ENCODE peak calls at places on chromosomes 13 and 19, in seven cellular contexts. E, J, R, L, Z, P and S are unnamed samples.

GRCh38 chr19:19345232-19345631 is 24.6 kb downstream of the MAU2 start:
- DNase-seq in E (no peak), J (no peak), R (no peak), L (no peak), Z (no peak), P (no peak), S (no peak)

GRCh38 chr19:48190288-48191284 is 20.1 kb downstream of the ZSWIM9 start:
- DNase-seq in E (no peak), J (no peak), R (peak; percentile 99), L (peak; percentile 97), Z (peak; percentile 56), P (peak; percentile 82), S (peak; percentile 50)

GRCh38 chr13:59780058-59780457 is 383.7 kb downstream of the DIAPH3 start:
- DNase-seq in E (no peak), J (no peak), R (peak; percentile 39), L (peak; percentile 47), Z (no peak), P (no peak), S (no peak)

GRCh38 chr13:69580255-69580654 is 527.4 kb upstream of the ATXN8OS start:
- DNase-seq in E (no peak), J (no peak), R (peak; percentile 80), L (peak; percentile 1), Z (no peak), P (no peak), S (no peak)

GRCh38 chr19:6514926-6515325 is 12.8 kb upstream of the TUBB4A start:
- DNase-seq in E (no peak), J (no peak), R (no peak), L (no peak), Z (no peak), P (no peak), S (no peak)

GRCh38 chr19:41887711-41888382 is 4.9 kb downstream of the ARHGEF1 start:
- DNase-seq in E (peak; percentile 93), J (peak; percentile 93), R (peak; percentile 99), L (peak; percentile 95), Z (no peak), P (peak; percentile 56), S (peak; percentile 93)

GRCh38 chr13:108780706-108781105 is 151.3 kb downstream of the MYO16 start:
- DNase-seq in E (no peak), J (no peak), R (no peak), L (peak; percentile 10), Z (no peak), P (no peak), S (no peak)

GRCh38 chr13:112840472-112841302 is 128.3 kb upstream of the MCF2L start:
- DNase-seq in E (no peak), J (no peak), R (no peak), L (no peak), Z (no peak), P (no peak), S (no peak)

GRCh38 chr19:38650911-38651584 is 3.6 kb downstream of the ACTN4 start:
- DNase-seq in E (peak; percentile 82), J (no peak), R (peak; percentile 80), L (peak; percentile 71), Z (peak; percentile 94), P (no peak), S (no peak)

GRCh38 chr19:48244289-48244688 is 11.4 kb downstream of the CARD8 start:
- DNase-seq in E (no peak), J (no peak), R (no peak), L (peak; percentile 12), Z (no peak), P (no peak), S (no peak)

GRCh38 chr19:42253245-42254082 is 1.5 kb downstream of the ERF start:
- DNase-seq in E (peak; percentile 38), J (peak; percentile 86), R (peak; percentile 58), L (peak; percentile 15), Z (peak; percentile 43), P (peak; percentile 59), S (no peak)

GRCh38 chr13:73598021-73598712 is 536.0 kb downstream of the KLF12 start:
- DNase-seq in E (peak; percentile 94), J (no peak), R (peak; percentile 91), L (peak; percentile 93), Z (peak; percentile 58), P (no peak), S (no peak)

GRCh38 chr13:113116871-113117271 is 5.7 kb upstream of the F10 start:
- DNase-seq in E (no peak), J (no peak), R (no peak), L (no peak), Z (no peak), P (no peak), S (no peak)

GRCh38 chr19:37983153-37983552 is 76.1 kb downstream of the SIPA1L3 start:
- DNase-seq in E (no peak), J (peak; percentile 16), R (no peak), L (no peak), Z (peak; percentile 24), P (no peak), S (no peak)

GRCh38 chr19:19068659-19069509 is 5.1 kb downstream of the SLC25A42 start:
- DNase-seq in E (no peak), J (no peak), R (no peak), L (no peak), Z (no peak), P (no peak), S (no peak)

GRCh38 chr19:18013621-18014111 is 5.7 kb downstream of the ARRDC2 start:
- DNase-seq in E (no peak), J (no peak), R (no peak), L (no peak), Z (no peak), P (no peak), S (no peak)

GRCh38 chr19:13241321-13242104 is 91.3 kb downstream of the IER2 start:
- DNase-seq in E (peak; percentile 29), J (no peak), R (peak; percentile 9), L (peak; percentile 26), Z (no peak), P (peak; percentile 19), S (no peak)

GRCh38 chr19:44925114-44925891 is 10.9 kb downstream of the APOC1 start:
- DNase-seq in E (peak; percentile 19), J (peak; percentile 88), R (no peak), L (no peak), Z (peak; percentile 91), P (peak; percentile 75), S (no peak)

GRCh38 chr13:113758651-113759524 is at the start of gene TMEM255B:
- DNase-seq in E (no peak), J (peak; percentile 94), R (peak; percentile 65), L (peak; percentile 71), Z (peak; percentile 62), P (peak; percentile 75), S (peak; percentile 10)

GRCh38 chr19:29715695-29716581 is 877 bp upstream of the C19orf12 start:
- DNase-seq in E (no peak), J (no peak), R (no peak), L (peak; percentile 31), Z (peak; percentile 18), P (no peak), S (no peak)

GRCh38 chr13:29716493-29716892 is 121.0 kb upstream of the SLC7A1 start:
- DNase-seq in E (no peak), J (no peak), R (no peak), L (no peak), Z (no peak), P (no peak), S (no peak)

GRCh38 chr13:29718694-29719093 is 123.2 kb upstream of the SLC7A1 start:
- DNase-seq in E (no peak), J (no peak), R (no peak), L (no peak), Z (no peak), P (no peak), S (no peak)

GRCh38 chr13:29722415-29722814 is 126.9 kb upstream of the SLC7A1 start:
- DNase-seq in E (no peak), J (no peak), R (no peak), L (no peak), Z (no peak), P (no peak), S (no peak)

DNA sequence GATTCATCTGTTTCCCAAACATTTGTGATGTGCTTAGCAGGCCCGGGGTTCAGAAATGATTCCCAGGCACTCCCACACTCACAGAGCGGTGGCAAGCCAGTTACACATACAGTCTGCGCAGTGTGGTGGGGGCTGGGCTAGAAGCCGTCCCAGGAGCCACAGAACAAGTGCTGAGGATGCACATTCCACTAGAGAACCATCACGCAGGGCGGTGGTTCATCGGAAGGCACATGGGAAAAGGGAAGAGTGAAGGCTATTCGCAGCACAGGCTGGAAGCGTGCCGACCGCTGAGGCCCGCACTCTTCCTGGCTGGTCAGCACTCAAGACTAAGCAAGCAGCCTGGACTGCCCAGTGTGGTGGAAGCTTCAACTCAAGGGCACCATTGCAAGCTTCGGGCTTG is 126.3 kb upstream of the SLC7A1 start:
- DNase-seq in E (no peak), J (no peak), R (no peak), L (no peak), Z (no peak), P (no peak), S (no peak)
- H3K27me3 ChIP-seq in E (peaks cover 18% of the 10 kb centered on the region), J (peaks cover 10% of the 10 kb centered on the region), R (no peaks in the 10 kb centered on the region), L (peaks cover 21% of the 10 kb centered on the region), Z (peaks cover 9% of the 10 kb centered on the region), P (no peaks in the 10 kb centered on the region), S (peaks cover 8% of the 10 kb centered on the region)

DNA sequence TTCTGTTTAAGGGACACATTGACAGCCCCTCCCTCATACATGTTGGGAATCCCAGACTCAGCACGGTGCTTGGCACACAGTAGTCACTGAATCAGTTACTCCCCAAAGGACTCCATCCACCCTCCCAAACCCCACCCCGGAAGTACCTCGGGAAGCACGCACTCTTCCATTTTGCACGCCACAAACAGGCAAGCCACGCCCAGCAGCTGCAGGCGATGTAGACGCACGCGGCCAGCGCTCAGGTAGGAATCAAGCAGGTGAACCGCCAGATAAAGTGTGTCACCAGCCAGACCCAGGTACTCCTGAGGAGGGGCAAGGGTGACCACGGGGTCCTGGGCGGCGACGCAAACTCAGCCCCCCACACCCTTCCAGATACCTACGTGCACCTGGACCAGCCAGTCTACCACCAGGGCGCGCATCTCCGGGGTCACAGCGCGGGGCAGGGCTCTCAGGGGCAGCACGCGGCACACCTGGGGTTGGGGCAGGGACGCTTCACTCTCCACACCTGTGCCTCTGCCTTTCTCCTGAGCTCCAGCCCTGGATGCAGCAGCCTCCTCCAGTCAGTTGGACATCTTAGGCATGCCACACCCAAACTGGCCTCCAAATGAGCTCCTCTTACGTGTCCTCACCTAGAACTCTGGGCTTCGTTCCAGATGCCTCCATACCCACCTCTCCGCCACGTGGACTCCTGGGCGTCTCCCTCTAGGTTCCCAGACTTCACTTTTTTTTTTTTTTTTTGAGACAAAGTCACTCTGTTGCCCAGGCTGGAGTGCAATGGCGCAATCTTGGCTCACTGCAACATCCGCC is 1.9 kb downstream of the CCNP start:
- DNase-seq in E (peak; percentile 80), J (no peak), R (peak; percentile 73), L (no peak), Z (no peak), P (no peak), S (peak; percentile 76)
- H3K27me3 ChIP-seq in E (no peaks in the 10 kb centered on the region), J (peaks cover 34% of the 10 kb centered on the region), R (no peaks in the 10 kb centered on the region), L (no peaks in the 10 kb centered on the region), Z (no peaks in the 10 kb centered on the region), P (peaks cover 20% of the 10 kb centered on the region), S (no peaks in the 10 kb centered on the region)

GRCh38 chr19:40552848-40553247 is 23.8 kb upstream of the SHKBP1 start:
- DNase-seq in E (no peak), J (no peak), R (no peak), L (no peak), Z (no peak), P (no peak), S (no peak)
- H3K27me3 ChIP-seq in E (peaks cover 43% of the 10 kb centered on the region), J (peaks cover 57% of the 10 kb centered on the region), R (peaks cover 2% of the 10 kb centered on the region), L (no peaks in the 10 kb centered on the region), Z (peaks cover 14% of the 10 kb centered on the region), P (no peaks in the 10 kb centered on the region), S (no peaks in the 10 kb centered on the region)

DNA sequence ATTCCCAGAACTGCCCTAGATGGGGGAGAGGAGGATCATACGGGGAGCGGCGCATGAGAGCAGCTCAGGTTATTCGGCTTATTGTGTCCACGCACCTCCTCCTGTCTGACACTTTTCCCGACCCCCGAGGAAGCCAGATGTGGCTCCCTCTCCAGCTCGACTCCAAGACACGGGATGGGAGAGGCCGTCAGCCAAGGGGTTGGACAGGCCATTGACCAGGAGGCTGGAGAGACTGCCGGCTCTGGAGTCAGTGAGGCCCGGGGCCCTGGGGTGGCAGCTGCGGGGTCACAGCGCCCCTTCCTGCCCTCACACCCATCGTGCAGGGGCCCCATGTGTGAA is 2.9 kb downstream of the DMKN start:
- DNase-seq in E (no peak), J (no peak), R (no peak), L (no peak), Z (no peak), P (no peak), S (no peak)
- H3K27me3 ChIP-seq in E (no peaks in the 10 kb centered on the region), J (peaks cover 29% of the 10 kb centered on the region), R (no peaks in the 10 kb centered on the region), L (no peaks in the 10 kb centered on the region), Z (peaks cover 26% of the 10 kb centered on the region), P (peaks cover 14% of the 10 kb centered on the region), S (no peaks in the 10 kb centered on the region)